ENCODE peak calls at places on chromosomes 16 and 17, in eight cellular contexts. F is Panc1; U is hepatocyte; N is CD8-positive, alpha-beta T cell; X is CD8-positive, alpha-beta memory T cell; B is Peyer's patch; R is adrenal gland; Z is thoracic aorta. H is an unnamed sample.

GRCh38 chr17:81550285-81550684 is 1.9 kb downstream of the FAAP100 start:
- DNase-seq in F (no peak), U (no peak), N (no peak), X (no peak), B (no peak), R (no peak), Z (no peak), H (peak; percentile 53)

GRCh38 chr16:56354746-56355145 is 70.6 kb downstream of the AMFR start:
- DNase-seq in F (no peak), U (no peak), N (no peak), X (no peak), B (no peak), R (peak; percentile 10), Z (no peak), H (peak; percentile 8)

GRCh38 chr16:549544-550263 is 10.5 kb upstream of the PRR35 start:
- DNase-seq in F (no peak), U (no peak), N (no peak), X (no peak), B (no peak), R (no peak), Z (no peak), H (no peak)

GRCh38 chr17:27989046-27989445 is 53.4 kb upstream of the NLK start:
- DNase-seq in F (no peak), U (no peak), N (no peak), X (no peak), B (no peak), R (no peak), Z (no peak), H (no peak)

GRCh38 chr16:73033271-73033998 is 14.5 kb downstream of the ZFHX3 start:
- DNase-seq in F (no peak), U (no peak), N (no peak), X (no peak), B (no peak), R (no peak), Z (no peak), H (no peak)

GRCh38 chr16:67961551-67961957 is 6.9 kb downstream of the SLC12A4 start:
- DNase-seq in F (no peak), U (no peak), N (no peak), X (no peak), B (no peak), R (no peak), Z (no peak), H (peak; percentile 94)

GRCh38 chr16:66030036-66030435 is 336.5 kb upstream of the CDH5 start:
- DNase-seq in F (no peak), U (no peak), N (no peak), X (no peak), B (no peak), R (no peak), Z (no peak), H (no peak)

GRCh38 chr17:58224315-58224714 is 5.3 kb upstream of the MKS1 start:
- DNase-seq in F (no peak), U (no peak), N (no peak), X (no peak), B (no peak), R (no peak), Z (no peak), H (no peak)

GRCh38 chr16:86243123-86243473 is 267.2 kb upstream of the FOXF1 start:
- DNase-seq in F (no peak), U (no peak), N (no peak), X (no peak), B (peak; percentile 3), R (no peak), Z (no peak), H (no peak)

GRCh38 chr17:19397556-19398041 is 10.6 kb upstream of the MFAP4 start:
- DNase-seq in F (no peak), U (no peak), N (no peak), X (no peak), B (no peak), R (peak; percentile 13), Z (no peak), H (no peak)

GRCh38 chr17:30351730-30352129 is 17.9 kb upstream of the TMIGD1 start:
- DNase-seq in F (no peak), U (no peak), N (no peak), X (no peak), B (no peak), R (no peak), Z (no peak), H (no peak)

GRCh38 chr16:12433691-12434390 is 369.8 kb downstream of the CPPED1 start:
- DNase-seq in F (no peak), U (no peak), N (no peak), X (no peak), B (no peak), R (no peak), Z (no peak), H (no peak)

GRCh38 chr17:43840814-43841213 is 6.2 kb upstream of the CD300LG start:
- DNase-seq in F (no peak), U (no peak), N (no peak), X (no peak), B (no peak), R (no peak), Z (no peak), H (peak; percentile 9)

GRCh38 chr17:66398617-66399016 is 96.2 kb downstream of the PRKCA start:
- DNase-seq in F (no peak), U (no peak), N (no peak), X (no peak), B (no peak), R (no peak), Z (no peak), H (no peak)

GRCh38 chr17:66397486-66397885 is 95.1 kb downstream of the PRKCA start:
- DNase-seq in F (no peak), U (no peak), N (no peak), X (no peak), B (no peak), R (no peak), Z (no peak), H (no peak)

GRCh38 chr17:66399441-66399840 is 97.0 kb downstream of the PRKCA start:
- DNase-seq in F (no peak), U (no peak), N (no peak), X (peak; percentile 42), B (no peak), R (no peak), Z (no peak), H (no peak)

GRCh38 chr17:66395961-66396360 is 93.5 kb downstream of the PRKCA start:
- DNase-seq in F (no peak), U (no peak), N (no peak), X (no peak), B (no peak), R (no peak), Z (no peak), H (no peak)

DNA sequence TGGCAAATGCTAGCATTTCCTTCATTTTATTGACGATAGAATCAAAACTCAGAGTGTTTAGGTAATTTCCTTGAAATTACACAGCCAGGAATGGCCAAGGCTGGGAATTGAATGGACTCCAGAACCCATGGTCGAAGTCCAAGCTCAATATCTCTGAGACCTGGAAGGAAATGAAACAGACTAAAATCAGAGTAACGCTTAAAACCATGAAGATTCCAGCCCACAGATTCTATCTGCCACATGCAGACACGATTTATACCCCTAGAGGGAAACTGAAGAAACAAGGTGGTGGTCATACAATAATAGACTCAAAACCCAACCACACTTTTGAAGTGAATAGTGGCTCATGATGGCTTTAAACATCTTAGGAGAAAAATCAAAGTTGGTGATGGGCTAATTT is 95.6 kb downstream of the PRKCA start:
- DNase-seq in F (no peak), U (no peak), N (no peak), X (no peak), B (no peak), R (no peak), Z (no peak), H (no peak)
- H3K4me1 ChIP-seq in F (peaks cover 2% of the 10 kb centered on the region), U (no peaks in the 10 kb centered on the region), N (peaks cover 87% of the 10 kb centered on the region), X (peaks cover 70% of the 10 kb centered on the region), B (no peaks in the 10 kb centered on the region), R (no peaks in the 10 kb centered on the region), Z (peaks cover 5% of the 10 kb centered on the region), H (peaks cover 11% of the 10 kb centered on the region)

GRCh38 chr17:12712941-12713340 is 47.3 kb downstream of the MYOCD start:
- DNase-seq in F (no peak), U (no peak), N (no peak), X (no peak), B (no peak), R (no peak), Z (no peak), H (no peak)
- H3K4me3 ChIP-seq in F (no peak overlapping the region), U (no peak overlapping the region), N (no peak overlapping the region), X (no peak overlapping the region), B (no peak overlapping the region), R (no peak overlapping the region), Z (no peak overlapping the region), H (no peak overlapping the region)

GRCh38 chr17:15442316-15443185 is 24.9 kb downstream of the CDRT4 start:
- DNase-seq in F (no peak), U (no peak), N (no peak), X (no peak), B (no peak), R (no peak), Z (no peak), H (no peak)

GRCh38 chr17:15436399-15437369 is 30.7 kb downstream of the CDRT4 start:
- DNase-seq in F (no peak), U (peak; percentile 68), N (peak; percentile 8), X (peak; percentile 29), B (peak; percentile 26), R (peak; percentile 56), Z (no peak), H (peak; percentile 83)

GRCh38 chr17:15441315-15441714 is 26.1 kb downstream of the CDRT4 start:
- DNase-seq in F (no peak), U (peak; percentile 51), N (no peak), X (no peak), B (no peak), R (no peak), Z (no peak), H (no peak)

GRCh38 chr17:15444805-15445204 is 22.6 kb downstream of the CDRT4 start:
- DNase-seq in F (no peak), U (no peak), N (no peak), X (no peak), B (no peak), R (no peak), Z (no peak), H (no peak)

DNA sequence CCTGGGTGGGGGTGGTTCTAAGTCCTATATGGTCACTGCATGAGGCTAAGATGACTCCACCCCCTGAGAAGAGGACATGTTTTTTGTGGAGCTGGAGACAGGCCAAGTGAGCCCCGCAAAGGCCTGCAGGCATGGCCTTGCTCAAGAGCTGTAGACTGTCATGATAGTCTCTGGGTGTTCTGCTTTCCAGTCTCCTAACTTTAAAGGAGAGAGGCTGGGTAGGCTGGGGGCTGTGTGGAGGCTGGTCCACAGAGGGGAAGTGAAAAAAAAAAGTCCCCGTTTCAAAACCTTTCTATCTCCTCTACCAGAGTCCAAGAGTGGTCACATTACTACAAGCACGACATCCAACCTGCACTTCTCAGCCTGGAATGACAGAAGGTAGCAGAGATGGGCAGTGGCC is 27.1 kb downstream of the CDRT4 start:
- DNase-seq in F (no peak), U (no peak), N (no peak), X (no peak), B (no peak), R (peak; percentile 27), Z (no peak), H (no peak)
- H3K4me1 ChIP-seq in F (no peaks in the 10 kb centered on the region), U (peaks cover 28% of the 10 kb centered on the region), N (peaks cover 22% of the 10 kb centered on the region), X (peaks cover 11% of the 10 kb centered on the region), B (peaks cover 13% of the 10 kb centered on the region), R (peaks cover 9% of the 10 kb centered on the region), Z (peaks cover 2% of the 10 kb centered on the region), H (peaks cover 33% of the 10 kb centered on the region)

DNA sequence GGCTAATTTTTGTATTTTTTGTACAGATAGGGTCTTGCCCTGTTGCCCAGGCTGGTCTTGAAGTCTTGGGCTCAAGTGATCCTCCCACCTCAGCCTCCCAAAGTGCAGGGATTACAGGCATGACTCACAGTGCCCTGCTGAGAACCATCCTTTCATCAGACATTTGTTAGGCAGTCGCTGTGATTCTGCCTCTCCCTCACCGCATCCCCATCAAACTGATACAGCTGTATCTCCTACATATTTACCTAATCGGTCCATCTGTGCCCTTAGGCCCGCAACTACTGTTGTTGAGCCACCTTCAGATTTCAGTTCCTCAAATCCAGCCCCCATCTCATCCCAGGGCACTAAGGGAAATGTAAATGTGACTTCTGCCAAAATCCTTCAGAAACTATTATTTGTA is 2.0 kb upstream of the SLC43A2 start:
- DNase-seq in F (no peak), U (peak; percentile 2), N (no peak), X (no peak), B (peak; percentile 57), R (no peak), Z (no peak), H (no peak)
- H3K4me3 ChIP-seq in F (no peak overlapping the region), U (no peak overlapping the region), N (no peak overlapping the region), X (no peak overlapping the region), B (no peak overlapping the region), R (no peak overlapping the region), Z (no peak overlapping the region), H (no peak overlapping the region)